ENCODE peak calls at places on chromosomes 4 and X, in seven cellular contexts. F is endothelial cell; P is psoas muscle; U is heart right ventricle; A is choroid plexus epithelial cell; K is fibroblast of mammary gland; G is CD4-positive, alpha-beta T cell. X is an unnamed sample.

GRCh38 chr4:140856692-140857091 is 100.5 kb upstream of the TBC1D9 start:
- DNase-seq in F (no peak), P (peak; percentile 47), U (peak; percentile 30), A (peak; percentile 67), K (peak; percentile 74), G (no peak), X (no peak)

GRCh38 chrX:135977611-135978010 is 3.8 kb upstream of the MMGT1 start:
- DNase-seq in F (no peak), P (no peak), U (no peak), A (peak; percentile 78), K (peak; percentile 69), G (no peak), X (no peak)

GRCh38 chrX:74015379-74016019 is 288.5 kb upstream of the ZCCHC13 start:
- DNase-seq in F (peak; percentile 50), P (peak; percentile 61), U (peak; percentile 31), A (peak; percentile 82), K (peak; percentile 81), G (peak; percentile 43), X (peak; percentile 47)

GRCh38 chrX:4655743-4656142 is 942.3 kb upstream of the PRKX start:
- DNase-seq in F (no peak), P (no peak), U (no peak), A (no peak), K (no peak), G (no peak), X (no peak)

GRCh38 chrX:137051978-137052640 is 18.3 kb upstream of the GPR101 start:
- DNase-seq in F (peak; percentile 79), P (peak; percentile 68), U (peak; percentile 34), A (peak; percentile 48), K (peak; percentile 31), G (peak; percentile 67), X (no peak)

GRCh38 chr4:7068883-7069282 is 1.0 kb upstream of the GRPEL1 start:
- DNase-seq in F (no peak), P (no peak), U (no peak), A (no peak), K (no peak), G (no peak), X (no peak)

GRCh38 chrX:55715847-55716246 is 1.7 kb upstream of the RRAGB start:
- DNase-seq in F (no peak), P (no peak), U (no peak), A (no peak), K (no peak), G (no peak), X (no peak)

GRCh38 chr4:125169192-125169591 is 145.6 kb upstream of the FAT4 start:
- DNase-seq in F (no peak), P (no peak), U (no peak), A (no peak), K (no peak), G (no peak), X (no peak)

GRCh38 chrX:144586756-144587155 is 660.5 kb upstream of the SPANXN1 start:
- DNase-seq in F (no peak), P (no peak), U (no peak), A (peak; percentile 2), K (peak; percentile 44), G (no peak), X (no peak)

GRCh38 chrX:78708830-78709229 is 38.7 kb upstream of the LPAR4 start:
- DNase-seq in F (no peak), P (no peak), U (no peak), A (no peak), K (peak; percentile 6), G (no peak), X (no peak)

GRCh38 chr4:128177376-128177959 is 110.1 kb downstream of the PGRMC2 start:
- DNase-seq in F (no peak), P (no peak), U (no peak), A (peak; percentile 24), K (no peak), G (no peak), X (no peak)

GRCh38 chrX:110228453-110228852 is 89.4 kb downstream of the AMMECR1 start:
- DNase-seq in F (no peak), P (no peak), U (no peak), A (no peak), K (no peak), G (no peak), X (no peak)

GRCh38 chr4:94428884-94429283 is 22.9 kb upstream of the PDLIM5 start:
- DNase-seq in F (no peak), P (no peak), U (no peak), A (no peak), K (no peak), G (no peak), X (no peak)

GRCh38 chr4:27931584-27931983 is 1070.9 kb downstream of the STIM2 start:
- DNase-seq in F (no peak), P (no peak), U (no peak), A (no peak), K (no peak), G (no peak), X (no peak)

GRCh38 chr4:2932561-2932950 is 30.6 kb downstream of the NOP14 start:
- DNase-seq in F (no peak), P (peak; percentile 61), U (no peak), A (no peak), K (no peak), G (no peak), X (no peak)

GRCh38 chr4:2932951-2933565 is 30.1 kb downstream of the NOP14 start:
- DNase-seq in F (no peak), P (peak; percentile 70), U (no peak), A (no peak), K (no peak), G (no peak), X (no peak)

GRCh38 chr4:2930821-2931764 is 32.1 kb downstream of the NOP14 start:
- DNase-seq in F (peak; percentile 22), P (peak; percentile 75), U (no peak), A (no peak), K (no peak), G (no peak), X (no peak)

GRCh38 chr4:2933566-2934076 is 29.6 kb downstream of the NOP14 start:
- DNase-seq in F (no peak), P (no peak), U (no peak), A (no peak), K (no peak), G (no peak), X (no peak)

GRCh38 chr4:2931765-2932560 is 31.2 kb downstream of the NOP14 start:
- DNase-seq in F (peak; percentile 45), P (peak; percentile 81), U (peak; percentile 65), A (no peak), K (no peak), G (peak; percentile 44), X (no peak)
- TF ChIP-seq CTCF in F (no peak), P (peak; percentile 14), U (peak; percentile 33), A (no peak), K (no peak), G (peak; percentile 43), X (no peak)

GRCh38 chr4:10611673-10612072 is 72.9 kb downstream of the CLNK start:
- DNase-seq in F (peak; percentile 22), P (no peak), U (no peak), A (peak; percentile 88), K (peak; percentile 87), G (no peak), X (no peak)

GRCh38 chr4:10619220-10619619 is 65.3 kb downstream of the CLNK start:
- DNase-seq in F (no peak), P (no peak), U (no peak), A (peak; percentile 71), K (peak; percentile 37), G (no peak), X (no peak)

GRCh38 chr4:10612476-10612875 is 72.1 kb downstream of the CLNK start:
- DNase-seq in F (no peak), P (no peak), U (no peak), A (no peak), K (no peak), G (no peak), X (no peak)

GRCh38 chr4:10608501-10609219 is 75.9 kb downstream of the CLNK start:
- DNase-seq in F (no peak), P (no peak), U (no peak), A (peak; percentile 42), K (no peak), G (no peak), X (no peak)

DNA sequence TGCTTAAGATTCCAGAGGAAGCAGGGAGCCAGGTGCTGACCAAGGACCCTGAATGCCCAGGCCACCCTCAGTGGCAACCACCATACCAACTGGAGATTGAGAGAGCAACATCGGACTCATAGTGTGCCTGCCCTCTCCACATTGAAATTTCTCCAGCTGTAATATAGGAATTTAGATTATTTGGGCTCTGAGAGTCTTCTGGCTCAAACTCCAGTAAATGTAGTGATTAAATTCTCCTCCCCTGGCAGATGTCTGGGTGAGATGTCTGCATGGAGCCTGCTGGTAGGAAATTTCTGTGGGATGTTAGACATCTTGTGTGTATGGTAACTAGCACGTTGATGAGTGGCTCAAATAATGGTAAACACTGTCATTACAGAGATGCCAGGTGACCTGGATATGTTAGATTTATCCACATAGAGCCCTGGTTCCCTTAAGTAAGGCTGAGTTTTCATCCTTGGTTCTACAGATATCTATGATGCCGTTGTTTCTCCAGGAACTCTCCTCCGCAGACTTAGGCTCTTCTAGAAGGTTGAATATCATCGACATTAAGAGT is 70.6 kb downstream of the CLNK start:
- DNase-seq in F (no peak), P (no peak), U (no peak), A (no peak), K (no peak), G (no peak), X (no peak)
- TF ChIP-seq CTCF in F (no peak), P (no peak), U (no peak), A (no peak), K (no peak), G (no peak), X (no peak)

DNA sequence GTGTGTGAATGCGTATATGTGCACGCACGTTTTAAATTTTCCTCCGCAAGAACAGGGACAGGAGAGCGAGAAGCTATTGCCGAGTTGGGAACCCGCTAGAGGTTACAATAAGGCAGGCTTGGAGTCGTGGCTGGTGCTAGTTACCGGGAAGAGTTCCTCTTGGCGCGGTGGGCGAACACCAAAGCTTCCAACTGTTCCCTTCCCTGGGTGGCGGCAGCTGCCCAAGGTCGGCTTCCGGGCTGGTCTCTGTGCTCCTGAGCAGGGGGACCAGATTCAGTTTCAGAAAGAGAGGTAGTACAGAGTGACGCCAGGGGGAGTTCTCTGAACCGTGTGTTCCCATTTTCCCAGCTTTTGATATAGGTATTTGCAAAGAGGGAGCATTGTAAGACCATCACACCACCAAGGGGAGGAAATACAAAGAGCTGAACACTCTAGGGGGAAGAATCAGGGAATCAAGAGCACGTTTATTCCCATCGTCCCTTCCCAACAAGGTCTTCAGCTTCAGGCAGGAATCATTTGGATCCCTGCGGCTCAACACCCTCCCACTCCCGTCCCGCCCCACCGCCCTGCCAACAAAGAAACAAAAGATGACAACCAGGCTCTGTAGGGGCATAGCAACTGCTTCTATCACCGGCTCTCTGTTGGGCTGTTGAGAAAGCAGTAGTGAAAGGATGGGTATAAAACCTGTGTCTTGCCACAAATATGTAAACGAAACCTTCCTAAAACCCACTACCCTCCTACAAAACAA is 113.6 kb upstream of the TEX13C start:
- DNase-seq in F (peak; percentile 22), P (no peak), U (no peak), A (no peak), K (no peak), G (no peak), X (no peak)
- TF ChIP-seq CTCF in F (no peak), P (no peak), U (no peak), A (no peak), K (no peak), G (no peak), X (no peak)

DNA sequence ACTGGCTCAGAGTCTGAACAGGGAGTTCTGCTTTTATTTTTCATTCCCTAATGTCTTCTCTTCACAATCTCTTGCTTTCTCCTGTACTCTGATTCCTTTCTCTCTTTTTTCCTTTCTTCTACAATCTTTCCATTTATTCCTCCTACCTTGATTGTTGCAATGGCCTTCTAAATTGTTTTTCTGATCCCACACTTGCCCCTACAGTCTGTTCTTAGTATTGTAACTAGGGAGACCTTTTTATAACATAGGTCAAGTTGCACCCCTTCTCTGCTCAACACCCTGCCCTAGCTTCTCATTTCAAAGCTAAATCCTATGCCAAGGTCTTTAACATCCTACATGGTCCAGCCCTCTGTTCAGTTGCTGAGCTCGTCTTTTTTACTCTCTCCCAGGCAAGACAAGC is 277.9 kb downstream of the GBA3 start:
- DNase-seq in F (no peak), P (no peak), U (no peak), A (no peak), K (no peak), G (no peak), X (no peak)
- TF ChIP-seq CTCF in F (peak; percentile 25), P (no peak), U (no peak), A (no peak), K (no peak), G (no peak), X (no peak)

X was measured in omental fat pad.